ENCODE peak calls at places on chromosomes 4 and X, in ten cellular contexts. K, G, T, O, R, M, B, S, F and C are unnamed samples.

GRCh38 chrX:148682206-148682605 is 181.8 kb downstream of the AFF2 start:
- DNase-seq in G (no peak), O (no peak), K (no peak), M (no peak), T (no peak), R (no peak), S (no peak), B (no peak), F (no peak), C (no peak)

GRCh38 chr4:154503598-154503997 is 12.0 kb upstream of the DCHS2 start:
- DNase-seq in T (no peak), M (no peak), K (peak), S (no peak), R (no peak), G (no peak), O (no peak), F (no peak), B (no peak), C (no peak)

GRCh38 chr4:24810016-24810415 is 14.6 kb downstream of the SOD3 start:
- DNase-seq in B (no peak), M (no peak), O (no peak), R (no peak), S (no peak), T (no peak), F (no peak), K (no peak), G (no peak), C (no peak)

GRCh38 chr4:168019019-168019651 is 73.2 kb upstream of the ANXA10 start:
- DNase-seq in R (no peak), K (no peak), M (no peak), T (no peak), F (no peak), B (no peak), S (no peak), O (no peak), G (no peak), C (no peak)

GRCh38 chrX:14936561-14936960 is 63.3 kb downstream of the MOSPD2 start:
- DNase-seq in K (no peak), F (no peak), R (no peak), M (no peak), G (no peak), S (no peak), B (no peak), O (peak), T (no peak), C (no peak)

GRCh38 chrX:46670316-46670715 is 88.6 kb downstream of the SLC9A7 start:
- DNase-seq in K (no peak), G (no peak), O (no peak), R (no peak), F (no peak), T (no peak), M (no peak), B (no peak), S (no peak), C (no peak)

GRCh38 chr4:81314196-81314896 is 99.3 kb upstream of the PRKG2 start:
- DNase-seq in F (no peak), G (no peak), S (no peak), M (no peak), B (no peak), K (no peak), O (no peak), T (no peak), R (no peak), C (no peak)

GRCh38 chr4:80489798-80490197 is 154.3 kb downstream of the CFAP299 start:
- DNase-seq in S (no peak), G (no peak), M (no peak), B (no peak), R (no peak), F (no peak), K (no peak), O (no peak), T (no peak), C (no peak)

GRCh38 chrX:8849462-8849861 is 48.3 kb upstream of the FAM9A start:
- DNase-seq in G (no peak), K (no peak), M (no peak), T (no peak), B (no peak), S (no peak), O (no peak), F (no peak), R (no peak), C (no peak)

GRCh38 chr4:29058519-29058918 is 1661.7 kb upstream of the PCDH7 start:
- DNase-seq in S (no peak), G (no peak), M (no peak), F (no peak), R (no peak), O (no peak), T (no peak), B (no peak), K (no peak), C (no peak)

GRCh38 chr4:159443975-159444374 is 341.1 kb downstream of the RAPGEF2 start:
- DNase-seq in B (no peak), K (no peak), R (no peak), G (no peak), F (no peak), M (no peak), O (no peak), T (no peak), S (no peak), C (no peak)

GRCh38 chrX:138014577-138014976 is 448.6 kb downstream of the ZIC3 start:
- DNase-seq in R (no peak), G (no peak), M (no peak), T (no peak), O (no peak), F (no peak), S (no peak), B (no peak), K (no peak), C (no peak)

GRCh38 chrX:11137543-11138139 is 26.5 kb downstream of the HCCS start:
- DNase-seq in S (no peak), O (peak), G (no peak), M (no peak), R (no peak), B (no peak), T (no peak), F (no peak), K (peak), C (no peak)

GRCh38 chr4:19651481-19651880 is 600.2 kb upstream of the SLIT2 start:
- DNase-seq in R (no peak), M (no peak), S (no peak), G (no peak), T (no peak), K (no peak), F (no peak), O (no peak), B (no peak), C (no peak)

GRCh38 chr4:110840221-110840654 is 217.4 kb upstream of the PITX2 start:
- DNase-seq in G (no peak), S (no peak), F (no peak), R (no peak), B (no peak), T (no peak), O (peak), K (no peak), M (no peak), C (no peak)

GRCh38 chr4:7905461-7905915 is 34.2 kb downstream of the AFAP1 start:
- DNase-seq in S (no peak), B (no peak), F (no peak), G (no peak), R (peak), K (no peak), O (peak), M (no peak), T (no peak), C (no peak)

GRCh38 chr4:28469886-28470285 is 1609.2 kb downstream of the STIM2 start:
- DNase-seq in R (no peak), T (no peak), M (no peak), O (peak), G (no peak), K (no peak), S (no peak), F (no peak), B (no peak), C (no peak)

GRCh38 chrX:9071031-9071650 is 37.2 kb upstream of the FAM9B start:
- DNase-seq in M (no peak), K (peak), O (no peak), S (no peak), G (no peak), T (no peak), R (no peak), F (no peak), B (no peak), C (no peak)

GRCh38 chrX:9464435-9465371 is at the start of gene TBL1X:
- DNase-seq in M (peak), R (peak), O (peak), F (no peak), T (peak), G (no peak), B (peak), K (no peak), S (no peak), C (no peak)

GRCh38 chr4:52780206-52780605 is 29.0 kb upstream of the ERVMER34-1 start:
- DNase-seq in O (peak), T (no peak), K (no peak), R (no peak), G (peak), F (peak), M (no peak), B (no peak), S (no peak), C (no peak)

GRCh38 chr4:92172203-92172602 is 131.6 kb upstream of the GRID2 start:
- DNase-seq in T (no peak), F (no peak), M (no peak), B (no peak), S (no peak), G (no peak), O (no peak), R (no peak), K (no peak), C (no peak)

GRCh38 chr4:128980816-128981326 is 112.5 kb downstream of the SCLT1 start:
- DNase-seq in K (no peak), G (no peak), R (no peak), T (no peak), O (no peak), M (no peak), S (no peak), F (no peak), B (no peak), C (no peak)

GRCh38 chr4:157115613-157116340 is 39.8 kb downstream of the GLRB start:
- DNase-seq in R (no peak), G (no peak), T (no peak), F (no peak), O (peak), M (no peak), B (no peak), S (no peak), K (no peak), C (no peak)

GRCh38 chrX:41921492-41922124 is 1.7 kb downstream of the CASK start:
- DNase-seq in K (peak), B (no peak), G (no peak), O (peak), S (no peak), M (no peak), R (no peak), T (no peak), F (no peak), C (no peak)

GRCh38 chr4:139018501-139018900 is 2.9 kb downstream of the NOCT start:
- DNase-seq in G (no peak), T (no peak), M (no peak), S (no peak), R (no peak), F (no peak), O (no peak), B (no peak), K (peak), C (no peak)

GRCh38 chr4:52712991-52713275 is 38.3 kb downstream of the ERVMER34-1 start:
- DNase-seq in S (no peak), F (no peak), K (peak), O (no peak), B (no peak), R (no peak), T (no peak), G (no peak), M (no peak), C (no peak)

GRCh38 chr4:159010563-159011260 is 92.2 kb upstream of the RAPGEF2 start:
- DNase-seq in M (no peak), G (no peak), S (no peak), B (peak), F (peak), O (peak), R (peak), T (no peak), K (peak), C (peak)

GRCh38 chrX:49977319-49978090 is 55.1 kb downstream of the CLCN5 start:
- DNase-seq in S (no peak), M (no peak), T (peak), R (no peak), O (no peak), F (no peak), G (no peak), B (no peak), K (peak), C (no peak)

GRCh38 chrX:129594781-129595180 is 54.7 kb downstream of the OCRL start:
- DNase-seq in K (no peak), G (no peak), R (no peak), O (no peak), F (no peak), B (no peak), M (no peak), S (no peak), T (no peak), C (no peak)

GRCh38 chr4:119053245-119053644 is 82.4 kb upstream of the MYOZ2 start:
- DNase-seq in G (no peak), K (no peak), S (no peak), O (no peak), M (no peak), B (no peak), R (no peak), F (no peak), T (no peak), C (no peak)

GRCh38 chrX:25131055-25131454 is 115.3 kb upstream of the ARX start:
- DNase-seq in B (no peak), K (peak), M (no peak), S (no peak), T (no peak), F (no peak), O (no peak), R (no peak), G (no peak), C (no peak)

GRCh38 chrX:10725071-10725470 is 104.7 kb upstream of the MID1 start:
- DNase-seq in O (no peak), F (no peak), M (no peak), R (no peak), S (no peak), B (no peak), G (no peak), K (no peak), T (no peak), C (no peak)

GRCh38 chrX:100804780-100805179 is 15.4 kb upstream of the CSTF2 start:
- DNase-seq in R (no peak), F (no peak), G (no peak), S (no peak), T (no peak), K (no peak), O (no peak), B (no peak), M (no peak), C (no peak)

GRCh38 chr4:76377922-76378321 is 43.0 kb downstream of the CCDC158 start:
- DNase-seq in T (no peak), S (no peak), M (peak), F (no peak), O (no peak), R (no peak), B (no peak), G (no peak), K (peak), C (no peak)

GRCh38 chrX:72358313-72358712 is 52.6 kb upstream of the CITED1 start:
- DNase-seq in S (no peak), F (no peak), O (no peak), K (peak), T (no peak), M (no peak), B (no peak), G (no peak), R (no peak), C (no peak)

GRCh38 chr4:121696140-121696640 is 590 bp downstream of the ANXA5 start:
- DNase-seq in M (peak), F (peak), G (peak), K (peak), R (peak), B (peak), S (peak), O (peak), T (peak), C (peak)

GRCh38 chrX:111322231-111322855 is 52.1 kb upstream of the CAPN6 start:
- DNase-seq in F (no peak), G (no peak), K (no peak), S (no peak), M (no peak), R (no peak), B (no peak), T (peak), O (no peak), C (no peak)